ENCODE peak calls at places on chromosomes 3 and 15, in five cellular contexts. B is tibial nerve, N is glutamatergic neuron, H is GM10248, Q is B cell. R is an unnamed sample.

GRCh38 chr3:58946875-58947274 is 103.0 kb downstream of the CFAP20DC start:
- DNase-seq in B (no peak), N (no peak), H (no peak), Q (no peak), R (no peak)

GRCh38 chr3:87410110-87410509 is 133.7 kb upstream of the POU1F1 start:
- DNase-seq in B (no peak), N (no peak), H (no peak), Q (no peak), R (no peak)

GRCh38 chr15:57795261-57795660 is 88.7 kb downstream of the POLR2M start:
- DNase-seq in B (no peak), N (no peak), H (no peak), Q (no peak), R (no peak)

GRCh38 chr3:52093751-52094525 is 37.6 kb upstream of the DUSP7 start:
- DNase-seq in B (no peak), N (no peak), H (no peak), Q (no peak), R (no peak)

GRCh38 chr3:31369637-31370036 is 163.1 kb upstream of the STT3B start:
- DNase-seq in B (no peak), N (no peak), H (no peak), Q (no peak), R (no peak)

GRCh38 chr15:45225506-45226273 is 26.3 kb upstream of the SLC28A2 start:
- DNase-seq in B (no peak), N (no peak), H (no peak), Q (no peak), R (peak)

GRCh38 chr3:153289334-153289808 is 127.3 kb downstream of the RAP2B start:
- DNase-seq in B (no peak), N (no peak), H (no peak), Q (no peak), R (no peak)

GRCh38 chr15:49041406-49041805 is 4.8 kb downstream of the SECISBP2L start:
- DNase-seq in B (no peak), N (no peak), H (no peak), Q (no peak), R (no peak)

GRCh38 chr3:123105201-123106189 is 38.7 kb downstream of the PDIA5 start:
- DNase-seq in B (no peak), N (no peak), H (peak), Q (peak), R (no peak)

GRCh38 chr15:59170295-59170881 is 36.3 kb upstream of the LDHAL6B start:
- DNase-seq in B (no peak), N (no peak), H (no peak), Q (no peak), R (no peak)

GRCh38 chr3:81434171-81434570 is 327.3 kb downstream of the GBE1 start:
- DNase-seq in B (no peak), N (no peak), H (no peak), Q (no peak), R (no peak)